ENCODE peak calls at places on chromosomes 1 and 21, in seven cellular contexts. Z is Caco-2, S is neuronal stem cell, P is PC-9, N is uterus, J is colonic mucosa, F is mucosa of descending colon. Q is an unnamed sample.
A peak's percentile ranks its signal among the peaks of the same experiment; 100 is the strongest.

GRCh38 chr1:30690115-30690645 is 33.2 kb downstream of the MATN1 start:
- DNase-seq in N (no peak), F (no peak), P (no peak), Z (no peak), J (no peak), S (no peak), Q (no peak)

GRCh38 chr1:19433610-19433999 is 51.7 kb downstream of the CAPZB start:
- DNase-seq in J (no peak), P (no peak), F (no peak), N (no peak), Z (no peak), S (no peak), Q (no peak)

GRCh38 chr1:89259283-89259971 is 13.2 kb downstream of the GBP5 start:
- DNase-seq in N (no peak), Z (no peak), S (no peak), P (no peak), F (peak; percentile 30), J (no peak), Q (no peak)

GRCh38 chr1:162283657-162284056 is 93.0 kb downstream of the SPATA46 start:
- DNase-seq in J (no peak), P (no peak), Z (no peak), N (no peak), F (no peak), S (no peak), Q (no peak)

GRCh38 chr1:67646145-67647035 is 38.6 kb upstream of the GADD45A start:
- DNase-seq in S (peak; percentile 79), Z (peak; percentile 61), N (peak; percentile 37), J (peak; percentile 48), P (peak; percentile 46), F (no peak), Q (no peak)

GRCh38 chr1:48182441-48182840 is 40.1 kb upstream of the SLC5A9 start:
- DNase-seq in F (no peak), N (no peak), J (no peak), S (no peak), Z (no peak), P (no peak), Q (no peak)

GRCh38 chr1:11924334-11925195 is 1.7 kb downstream of the KIAA2013 start:
- DNase-seq in Z (no peak), F (no peak), P (no peak), J (peak; percentile 52), N (no peak), S (no peak), Q (no peak)

GRCh38 chr1:54804471-54805132 is 3.5 kb upstream of the TTC22 start:
- DNase-seq in Z (no peak), S (no peak), P (no peak), J (peak; percentile 18), F (no peak), N (no peak), Q (no peak)

GRCh38 chr1:192892934-192893333 is 84.1 kb downstream of the RGS2 start:
- DNase-seq in S (no peak), N (no peak), J (no peak), F (no peak), Z (no peak), P (no peak), Q (no peak)

GRCh38 chr21:38839683-38840286 is 34.1 kb downstream of the ETS2 start:
- DNase-seq in P (peak; percentile 61), N (no peak), S (no peak), Z (no peak), J (peak; percentile 12), F (no peak), Q (no peak)

GRCh38 chr1:206754011-206754410 is 16.6 kb upstream of the IL19 start:
- DNase-seq in S (no peak), N (no peak), F (no peak), P (no peak), J (no peak), Z (no peak), Q (no peak)

GRCh38 chr1:236155841-236156503 is 13.6 kb downstream of the GPR137B start:
- DNase-seq in S (no peak), Z (no peak), F (no peak), P (no peak), J (no peak), N (no peak), Q (no peak)

GRCh38 chr1:201737350-201738060 is 91.5 kb upstream of the IPO9 start:
- DNase-seq in F (no peak), J (no peak), Z (no peak), N (peak; percentile 67), P (no peak), S (no peak), Q (no peak)

GRCh38 chr21:45308211-45309068 is 20.7 kb upstream of the POFUT2 start:
- DNase-seq in S (no peak), J (no peak), N (peak; percentile 42), Z (peak; percentile 33), F (peak; percentile 19), P (no peak), Q (no peak)

GRCh38 chr1:186212574-186213224 is 162.4 kb downstream of the TPR start:
- DNase-seq in P (peak; percentile 55), Z (peak; percentile 75), S (peak; percentile 79), F (no peak), J (peak; percentile 32), N (no peak), Q (no peak)

GRCh38 chr1:21827141-21827679 is 15.1 kb downstream of the LDLRAD2 start:
- DNase-seq in F (no peak), J (no peak), P (no peak), S (no peak), N (no peak), Z (no peak), Q (no peak)

GRCh38 chr1:36864182-36865079 is 169.9 kb downstream of the GRIK3 start:
- DNase-seq in S (peak; percentile 18), Z (no peak), P (no peak), N (no peak), F (no peak), J (peak; percentile 22), Q (no peak)

GRCh38 chr1:85313888-85314696 is 37.7 kb upstream of the BCL10 start:
- DNase-seq in N (no peak), S (no peak), F (no peak), J (no peak), Z (no peak), P (peak; percentile 52), Q (no peak)

GRCh38 chr1:49408346-49408745 is 615.4 kb downstream of the AGBL4 start:
- DNase-seq in Z (no peak), P (no peak), N (no peak), S (no peak), F (no peak), J (no peak), Q (no peak)
- H3K9me3 ChIP-seq in Z (no peaks in the 10 kb centered on the region), P (no peaks in the 10 kb centered on the region), N (no peaks in the 10 kb centered on the region), S (no peaks in the 10 kb centered on the region), F (peaks cover 4% of the 10 kb centered on the region), J (no peaks in the 10 kb centered on the region), Q (no peaks in the 10 kb centered on the region)

DNA sequence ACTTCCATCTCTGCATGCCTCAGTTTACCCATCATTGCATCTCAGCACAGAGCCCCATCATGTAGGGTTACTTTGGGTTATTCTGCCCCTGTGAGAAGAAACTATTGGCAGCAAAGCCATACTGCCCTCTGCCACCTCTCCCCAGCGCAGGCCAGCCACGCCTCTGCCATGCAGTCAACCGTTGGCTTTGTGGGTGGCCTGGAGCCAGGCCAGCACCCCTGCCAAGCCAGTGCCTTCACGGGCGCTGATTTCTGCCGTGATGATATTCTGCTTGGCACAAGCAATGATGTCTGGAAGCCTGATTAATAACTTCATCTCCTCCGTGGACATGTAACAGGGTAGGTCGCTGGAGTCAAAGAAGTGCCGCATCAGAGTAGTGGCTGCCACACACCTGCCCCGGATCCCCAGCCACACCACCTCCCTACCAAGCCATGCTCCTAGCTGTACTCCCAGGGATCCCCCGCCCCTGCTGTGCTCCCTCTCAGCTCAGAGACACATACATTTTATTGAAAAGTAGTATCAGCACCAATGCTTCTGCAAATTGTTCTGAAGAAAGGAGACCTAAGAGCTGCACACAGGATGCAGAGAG is 15.0 kb upstream of the CEP85 start:
- DNase-seq in Z (no peak), J (no peak), N (no peak), S (no peak), P (peak; percentile 34), F (peak; percentile 69), Q (no peak)
- H3K9me3 ChIP-seq in Z (no peaks in the 10 kb centered on the region), J (no peaks in the 10 kb centered on the region), N (no peaks in the 10 kb centered on the region), S (no peaks in the 10 kb centered on the region), P (no peaks in the 10 kb centered on the region), F (no peaks in the 10 kb centered on the region), Q (no peaks in the 10 kb centered on the region)

GRCh38 chr1:9905010-9905409 is 5.1 kb downstream of the CTNNBIP1 start:
- DNase-seq in Z (no peak), P (no peak), F (no peak), S (no peak), N (no peak), J (no peak), Q (no peak)

GRCh38 chr1:9902060-9902452 is 8.0 kb downstream of the CTNNBIP1 start:
- DNase-seq in P (no peak), J (no peak), Z (no peak), F (no peak), S (no peak), N (no peak), Q (no peak)

GRCh38 chr1:9904571-9904970 is 5.5 kb downstream of the CTNNBIP1 start:
- DNase-seq in N (no peak), J (no peak), P (no peak), Z (no peak), S (no peak), F (no peak), Q (no peak)

GRCh38 chr1:9906466-9906865 is 3.6 kb downstream of the CTNNBIP1 start:
- DNase-seq in N (no peak), J (no peak), Z (no peak), F (no peak), P (no peak), S (no peak), Q (no peak)

DNA sequence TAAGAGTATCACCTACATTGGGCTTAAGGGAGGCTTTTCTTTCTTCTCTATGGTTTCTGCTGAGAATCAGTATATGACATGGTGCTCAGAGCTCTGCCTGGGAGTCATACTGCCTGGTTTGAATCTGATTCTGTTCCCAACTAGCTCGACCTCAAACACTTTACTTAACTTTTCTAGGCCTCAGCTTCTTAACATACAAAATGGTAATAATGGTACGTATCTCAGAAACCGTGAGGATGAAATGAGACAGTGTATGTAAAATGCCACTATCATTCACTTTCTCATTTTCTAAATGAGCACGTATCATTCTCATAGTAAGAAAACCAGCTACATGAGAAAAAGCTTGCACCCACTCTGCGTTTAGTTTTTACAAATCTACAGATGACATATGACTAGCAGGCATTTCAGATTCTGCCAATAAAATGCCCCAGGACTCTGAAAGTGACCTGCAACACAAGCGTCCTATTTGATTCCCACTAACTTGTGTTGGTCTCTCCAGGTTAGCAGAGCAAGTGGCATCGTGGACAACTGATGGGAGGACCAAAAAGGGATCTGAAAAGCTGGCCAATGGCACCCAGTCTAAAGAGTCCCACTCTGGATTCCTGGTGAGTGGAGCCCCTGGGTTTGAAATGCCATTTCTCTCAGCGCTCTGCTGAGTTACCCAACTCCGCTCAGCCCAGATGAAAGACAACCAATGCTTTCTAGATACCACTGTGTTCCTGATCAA is 6.1 kb downstream of the CTNNBIP1 start:
- DNase-seq in Z (no peak), P (no peak), J (no peak), N (no peak), F (no peak), S (no peak), Q (no peak)
- H3K9me3 ChIP-seq in Z (no peaks in the 10 kb centered on the region), P (no peaks in the 10 kb centered on the region), J (no peaks in the 10 kb centered on the region), N (no peaks in the 10 kb centered on the region), F (no peaks in the 10 kb centered on the region), S (no peaks in the 10 kb centered on the region), Q (no peaks in the 10 kb centered on the region)

DNA sequence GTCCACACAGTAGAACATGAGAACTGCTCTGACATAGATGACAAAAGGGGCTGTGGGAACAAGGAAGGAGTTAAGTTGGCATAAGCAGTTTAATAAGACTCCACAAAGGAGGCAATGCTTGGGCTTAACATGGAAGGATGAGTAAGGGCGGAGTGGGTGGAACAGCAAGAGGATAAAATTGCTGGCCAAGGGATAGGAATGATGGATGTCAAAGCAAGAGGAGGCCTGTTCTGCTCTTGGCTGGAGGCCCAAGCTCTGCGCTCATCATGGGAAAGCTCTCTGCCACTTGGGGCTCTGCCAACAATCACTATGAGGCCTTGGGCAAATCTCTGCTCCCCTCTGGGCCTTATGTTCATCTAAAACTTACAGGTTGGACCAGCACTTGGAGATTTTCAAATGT is 98.3 kb upstream of the CAMK1G start:
- DNase-seq in P (no peak), N (peak; percentile 28), Z (no peak), J (no peak), F (no peak), S (no peak), Q (no peak)
- H3K9me3 ChIP-seq in P (no peaks in the 10 kb centered on the region), N (no peaks in the 10 kb centered on the region), Z (no peaks in the 10 kb centered on the region), J (no peaks in the 10 kb centered on the region), F (no peaks in the 10 kb centered on the region), S (no peaks in the 10 kb centered on the region), Q (no peaks in the 10 kb centered on the region)